ENCODE peak calls at places on chromosome 14, in four cellular contexts. J is NCI-H1105 treated with DMSO at 0.1 percent for 48 hours, L is activated T-cell treated with anti-CD3 and anti-CD28 coated beads for 48 hours, D is tibial nerve. H is an unnamed sample.

GRCh38 chr14:69749956-69750355 is 17.0 kb upstream of the SRSF5 start:
- DNase-seq in J (no peak), D (no peak), L (no peak), H (no peak)

GRCh38 chr14:69153848-69154208 is 909 bp upstream of the DCAF5 start:
- DNase-seq in D (peak; percentile 19), J (peak; percentile 64), L (no peak), H (no peak)

GRCh38 chr14:61470261-61470953 is 149.0 kb downstream of the PRKCH start:
- DNase-seq in L (no peak), D (no peak), J (peak; percentile 44), H (no peak)

GRCh38 chr14:31510222-31510621 is 22.4 kb upstream of the GPR33 start:
- DNase-seq in J (peak; percentile 73), L (no peak), D (no peak), H (no peak)

GRCh38 chr14:22812744-22813143 is 2.5 kb downstream of the SLC7A7 start:
- DNase-seq in D (no peak), L (no peak), J (no peak), H (no peak)

GRCh38 chr14:23185046-23185445 is 1.6 kb upstream of the SLC7A8 start:
- DNase-seq in L (no peak), J (no peak), D (no peak), H (no peak)

GRCh38 chr14:21268612-21269251 is 510 bp downstream of the HNRNPC start:
- DNase-seq in L (no peak), D (peak; percentile 61), J (peak; percentile 26), H (no peak)

GRCh38 chr14:23365353-23366162 is 586 bp upstream of the EFS start:
- DNase-seq in J (no peak), D (no peak), L (no peak), H (no peak)

GRCh38 chr14:76882646-76883045 is 56.4 kb downstream of the LRRC74A start:
- DNase-seq in D (no peak), L (no peak), J (no peak), H (no peak)

GRCh38 chr14:56854325-56854724 is 44.0 kb upstream of the OTX2 start:
- DNase-seq in J (no peak), D (no peak), L (no peak), H (no peak)

GRCh38 chr14:82725188-82725587 is 1191.5 kb upstream of the SEL1L start:
- DNase-seq in L (no peak), D (no peak), J (no peak), H (no peak)

GRCh38 chr14:30779210-30779609 is 95.1 kb upstream of the COCH start:
- DNase-seq in L (no peak), D (no peak), J (no peak), H (no peak)

GRCh38 chr14:102663031-102663430 is 70.6 kb downstream of the RCOR1 start:
- DNase-seq in J (no peak), D (no peak), L (no peak), H (no peak)

GRCh38 chr14:77625360-77625759 is 8.9 kb upstream of the SPTLC2 start:
- DNase-seq in J (no peak), D (no peak), L (no peak), H (no peak)

GRCh38 chr14:31208546-31209424 is 1.2 kb upstream of the HECTD1 start:
- DNase-seq in L (no peak), J (peak; percentile 74), D (no peak), H (no peak)

GRCh38 chr14:51823706-51824105 is 36.7 kb upstream of the GNG2 start:
- DNase-seq in J (no peak), L (no peak), D (no peak), H (no peak)

GRCh38 chr14:64800000-64800399 is 79.7 kb downstream of the SPTB start:
- DNase-seq in J (peak; percentile 14), D (no peak), L (no peak), H (no peak)

GRCh38 chr14:54667764-54668163 is 100.8 kb downstream of the SAMD4A start:
- DNase-seq in D (no peak), L (no peak), J (no peak), H (no peak)

GRCh38 chr14:39432619-39433451 is 602 bp upstream of the FBXO33 start:
- DNase-seq in J (peak; percentile 95), L (peak; percentile 71), D (peak; percentile 73), H (peak; percentile 63)

GRCh38 chr14:53567236-53567785 is 389.3 kb downstream of the BMP4 start:
- DNase-seq in D (no peak), L (no peak), J (no peak), H (no peak)

GRCh38 chr14:74349757-74350156 is 1.5 kb downstream of the VRTN start:
- DNase-seq in J (no peak), D (no peak), L (no peak), H (no peak)

GRCh38 chr14:44029933-44030332 is 477.1 kb downstream of the FSCB start:
- DNase-seq in J (no peak), D (no peak), L (no peak), H (no peak)

GRCh38 chr14:77044776-77045569 is 16.5 kb upstream of the IRF2BPL start:
- DNase-seq in J (no peak), L (no peak), D (peak; percentile 82), H (no peak)

GRCh38 chr14:68563256-68564131 is 229.4 kb downstream of the ZFP36L1 start:
- DNase-seq in J (no peak), D (no peak), L (no peak), H (peak; percentile 73)

GRCh38 chr14:32366256-32366655 is 37.2 kb downstream of the AKAP6 start:
- DNase-seq in L (no peak), J (no peak), D (no peak), H (no peak)

GRCh38 chr14:68363841-68364711 is 428.8 kb downstream of the ZFP36L1 start:
- DNase-seq in D (no peak), L (no peak), J (no peak), H (no peak)

GRCh38 chr14:75452900-75453816 is 25.3 kb downstream of the JDP2 start:
- DNase-seq in D (peak; percentile 39), L (no peak), J (no peak), H (peak; percentile 81)

GRCh38 chr14:64591809-64592208 is 42.0 kb downstream of the PPP1R36 start:
- DNase-seq in L (no peak), D (no peak), J (no peak), H (no peak)

GRCh38 chr14:105411017-105411941 is 8.3 kb upstream of the MTA1 start:
- DNase-seq in L (no peak), J (peak; percentile 45), D (no peak), H (no peak)

GRCh38 chr14:102775855-102776760 is 1.1 kb upstream of the TRAF3 start:
- DNase-seq in D (no peak), J (no peak), L (no peak), H (no peak)

GRCh38 chr14:51430600-51430999 is 190.6 kb downstream of the TMX1 start:
- DNase-seq in J (no peak), L (no peak), D (no peak), H (no peak)

GRCh38 chr14:82642425-82642824 is 1108.8 kb upstream of the SEL1L start:
- DNase-seq in D (no peak), L (no peak), J (no peak), H (no peak)

GRCh38 chr14:31692376-31692781 is 131.2 kb downstream of the NUBPL start:
- DNase-seq in J (peak; percentile 86), L (no peak), D (no peak), H (no peak)

GRCh38 chr14:104600141-104600643 is 4.4 kb downstream of the TMEM179 start:
- DNase-seq in D (no peak), L (no peak), J (no peak), H (no peak)

GRCh38 chr14:74403619-74404417 is 22.2 kb downstream of the SYNDIG1L start:
- DNase-seq in L (no peak), J (no peak), D (no peak), H (no peak)

GRCh38 chr14:95993768-95994592 is 45.2 kb upstream of the C14orf132 start:
- DNase-seq in L (no peak), D (no peak), J (peak; percentile 83), H (no peak)

H was measured in ascending aorta.